ENCODE peak calls at places on chromosomes 13 and 19, in six cellular contexts. P is naive thymus-derived CD4-positive, alpha-beta T cell; M is CD4-positive, alpha-beta T cell; H is IMR-90; S is fibroblast of lung; B is tibial nerve. Y is an unnamed sample.

GRCh38 chr13:114047358-114047881 is 73.5 kb upstream of the C13orf46 start:
- DNase-seq in P (no peak), M (no peak), H (peak; percentile 43), S (peak; percentile 48), B (no peak), Y (no peak)

GRCh38 chr13:48411281-48412099 is 1.4 kb downstream of the LPAR6 start:
- DNase-seq in P (no peak), M (peak; percentile 48), H (peak; percentile 21), S (peak; percentile 21), B (no peak), Y (no peak)

GRCh38 chr13:73877399-73877798 is 256.8 kb downstream of the KLF12 start:
- DNase-seq in P (no peak), M (no peak), H (no peak), S (no peak), B (no peak), Y (no peak)

GRCh38 chr13:98983182-98983581 is 5.3 kb upstream of the DOCK9 start:
- DNase-seq in P (no peak), M (no peak), H (no peak), S (no peak), B (no peak), Y (no peak)

GRCh38 chr19:31976775-31977536 is 368.5 kb upstream of the ZNF507 start:
- DNase-seq in P (no peak), M (no peak), H (no peak), S (no peak), B (no peak), Y (no peak)

GRCh38 chr13:114108141-114108761 is 24.2 kb downstream of the RASA3 start:
- DNase-seq in P (peak; percentile 9), M (peak; percentile 32), H (no peak), S (no peak), B (peak; percentile 11), Y (no peak)

GRCh38 chr13:113745059-113745458 is 14.0 kb upstream of the TMEM255B start:
- DNase-seq in P (no peak), M (no peak), H (no peak), S (no peak), B (no peak), Y (no peak)

GRCh38 chr13:41858783-41859182 is 102.1 kb downstream of the VWA8 start:
- DNase-seq in P (no peak), M (no peak), H (peak; percentile 26), S (no peak), B (no peak), Y (no peak)

GRCh38 chr19:39155114-39155700 is 29.6 kb downstream of the PAK4 start:
- DNase-seq in P (no peak), M (no peak), H (no peak), S (no peak), B (no peak), Y (no peak)

GRCh38 chr13:27481766-27482165 is 31.4 kb upstream of the MTIF3 start:
- DNase-seq in P (peak; percentile 34), M (no peak), H (peak; percentile 10), S (no peak), B (no peak), Y (no peak)

GRCh38 chr19:52453324-52454094 is at the start of gene ZNF578:
- DNase-seq in P (peak; percentile 27), M (peak; percentile 60), H (peak; percentile 84), S (peak; percentile 90), B (peak; percentile 43), Y (peak; percentile 33)

GRCh38 chr19:47561440-47562045 is 11.4 kb downstream of the ZNF541 start:
- DNase-seq in P (no peak), M (no peak), H (no peak), S (no peak), B (no peak), Y (no peak)

GRCh38 chr19:5805465-5806132 is 732 bp downstream of the NRTN start:
- DNase-seq in P (peak; percentile 64), M (peak; percentile 70), H (peak; percentile 24), S (peak; percentile 25), B (no peak), Y (no peak)

GRCh38 chr19:686589-687297 is 8.5 kb downstream of the PRSS57 start:
- DNase-seq in P (no peak), M (no peak), H (no peak), S (no peak), B (no peak), Y (no peak)

GRCh38 chr19:47379398-47379938 is 30.4 kb downstream of the DHX34 start:
- DNase-seq in P (no peak), M (no peak), H (no peak), S (no peak), B (no peak), Y (no peak)

GRCh38 chr13:32581177-32581786 is 5.0 kb upstream of the PDS5B start:
- DNase-seq in P (no peak), M (no peak), H (peak; percentile 47), S (peak; percentile 11), B (no peak), Y (no peak)

GRCh38 chr19:55305491-55305890 is 19.6 kb downstream of the TMEM150B start:
- DNase-seq in P (peak; percentile 55), M (peak; percentile 53), H (no peak), S (no peak), B (no peak), Y (no peak)

GRCh38 chr19:41206926-41207750 is 11.9 kb upstream of the AXL start:
- DNase-seq in P (no peak), M (no peak), H (no peak), S (no peak), B (peak; percentile 90), Y (peak; percentile 62)

GRCh38 chr19:34232566-34233481 is 21.5 kb upstream of the GARRE1 start:
- DNase-seq in P (no peak), M (no peak), H (peak; percentile 96), S (peak; percentile 98), B (no peak), Y (no peak)

GRCh38 chr19:1155352-1156304 is 18.4 kb downstream of the SBNO2 start:
- DNase-seq in P (no peak), M (no peak), H (no peak), S (no peak), B (no peak), Y (no peak)

GRCh38 chr19:58544591-58545285 is 874 bp downstream of the TRIM28 start:
- DNase-seq in P (no peak), M (peak; percentile 79), H (peak; percentile 47), S (peak; percentile 32), B (no peak), Y (no peak)

GRCh38 chr13:38166121-38166520 is 183.5 kb upstream of the UFM1 start:
- DNase-seq in P (no peak), M (no peak), H (no peak), S (peak; percentile 50), B (no peak), Y (no peak)

GRCh38 chr19:41225238-41226052 is 6.4 kb downstream of the AXL start:
- DNase-seq in P (no peak), M (no peak), H (peak; percentile 100), S (peak; percentile 100), B (peak; percentile 48), Y (peak; percentile 91)

GRCh38 chr13:36789061-36789460 is 30.0 kb upstream of the RFXAP start:
- DNase-seq in P (no peak), M (no peak), H (peak; percentile 8), S (peak; percentile 26), B (no peak), Y (no peak)

GRCh38 chr19:6423499-6424189 is 967 bp downstream of the KHSRP start:
- DNase-seq in P (peak; percentile 45), M (no peak), H (peak; percentile 42), S (peak; percentile 42), B (no peak), Y (no peak)

GRCh38 chr19:58555920-58556632 is 1.2 kb upstream of the CHMP2A start:
- DNase-seq in P (no peak), M (no peak), H (no peak), S (no peak), B (no peak), Y (no peak)

GRCh38 chr13:102846261-102847015 is 606 bp downstream of the ERCC5 start:
- DNase-seq in P (peak; percentile 44), M (peak; percentile 51), H (peak; percentile 30), S (peak; percentile 41), B (no peak), Y (no peak)

DNA sequence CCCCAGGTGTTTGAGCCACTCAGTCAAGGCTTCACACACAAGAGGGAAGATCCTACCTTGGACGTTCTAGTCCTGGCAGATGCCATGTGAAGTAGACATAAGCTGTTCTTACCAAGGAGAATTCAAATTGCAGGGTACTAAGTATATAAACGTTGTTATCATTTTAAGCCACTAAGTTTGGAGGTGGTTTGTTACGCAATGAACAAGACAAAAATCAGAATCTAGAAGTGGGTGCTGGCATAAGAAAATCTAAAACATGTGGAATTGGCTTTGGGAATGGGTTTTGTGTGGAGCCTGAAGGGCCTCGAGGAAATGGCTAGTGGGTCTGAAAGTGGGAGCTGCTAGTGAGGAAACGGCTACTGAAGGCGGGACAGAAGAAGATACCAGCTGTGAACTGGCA is 83.9 kb downstream of the TBC1D4 start:
- DNase-seq in P (no peak), M (no peak), H (no peak), S (no peak), B (no peak), Y (no peak)
- H3K27ac ChIP-seq in P (no peak overlapping the region), M (no peak overlapping the region), H (no peak overlapping the region), S (no peak overlapping the region), B (no peak overlapping the region), Y (no peak overlapping the region)

DNA sequence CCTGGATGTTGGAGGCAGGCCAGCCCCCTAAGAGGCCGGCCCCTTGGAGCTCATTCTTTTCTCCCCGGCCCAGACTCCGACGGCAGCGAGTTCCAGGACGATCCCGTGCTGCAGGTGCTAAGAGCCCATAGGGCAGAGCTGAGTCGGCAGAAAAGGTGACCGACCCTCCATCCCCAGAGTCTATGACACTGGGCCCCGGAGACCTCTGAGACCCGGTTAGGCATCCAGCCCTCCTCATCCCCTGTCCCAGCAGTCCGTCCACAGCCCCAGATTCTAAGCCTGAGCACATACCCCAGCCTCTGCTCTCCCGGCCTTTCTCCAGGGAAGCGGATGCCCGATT is 7.3 kb upstream of the ARHGAP33 start:
- DNase-seq in P (no peak), M (no peak), H (no peak), S (no peak), B (no peak), Y (no peak)
- H3K27ac ChIP-seq in P (no peak overlapping the region), M (no peak overlapping the region), H (no peak overlapping the region), S (no peak overlapping the region), B (no peak overlapping the region), Y (no peak overlapping the region)

DNA sequence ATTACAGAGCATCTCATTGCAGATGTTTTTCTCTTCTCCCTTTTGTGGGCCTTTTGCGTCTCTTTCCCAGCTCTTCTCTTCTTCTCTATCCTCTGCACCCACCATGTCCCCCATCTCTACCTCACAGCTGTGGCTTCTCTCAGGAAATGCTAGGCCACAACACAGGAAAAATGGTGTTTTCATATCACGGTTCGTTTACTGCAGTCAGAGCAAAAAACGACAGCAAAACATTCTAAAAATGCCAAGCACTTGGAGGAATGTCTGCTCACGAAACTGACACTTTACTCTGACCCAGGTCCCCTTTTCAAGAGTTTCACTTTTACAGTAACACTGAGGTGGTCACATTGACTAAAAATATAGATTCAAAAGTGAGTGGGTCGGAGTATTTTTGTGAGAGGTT is 152.2 kb downstream of the DCT start:
- DNase-seq in P (no peak), M (no peak), H (no peak), S (peak; percentile 65), B (no peak), Y (no peak)
- H3K27ac ChIP-seq in P (no peak overlapping the region), M (no peak overlapping the region), H (peak overlapping the region; percentile 1), S (no peak overlapping the region), B (no peak overlapping the region), Y (no peak overlapping the region)

DNA sequence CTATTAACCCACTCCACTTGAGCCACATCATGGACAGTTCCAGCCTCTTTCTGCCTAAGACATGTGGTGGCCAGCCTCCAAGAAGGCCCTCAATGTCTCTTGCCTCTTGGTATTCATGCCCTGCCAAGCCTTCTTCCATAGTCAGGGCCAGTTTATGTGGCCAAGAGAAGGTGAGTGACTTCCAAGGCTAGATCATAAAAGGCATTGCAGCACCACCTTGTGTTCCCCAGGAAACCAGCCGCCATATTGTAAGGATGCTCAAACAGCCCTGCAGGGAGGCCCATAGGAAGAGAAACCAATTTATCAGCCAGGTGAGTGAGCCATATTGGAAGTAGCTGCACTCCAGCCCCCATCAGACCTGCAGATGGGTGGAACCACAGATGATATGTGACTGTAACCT is 12.3 kb upstream of the DNMT1 start:
- DNase-seq in P (no peak), M (no peak), H (no peak), S (peak; percentile 13), B (no peak), Y (no peak)
- H3K27ac ChIP-seq in P (no peak overlapping the region), M (no peak overlapping the region), H (no peak overlapping the region), S (no peak overlapping the region), B (no peak overlapping the region), Y (no peak overlapping the region)

Y was measured in thoracic aorta.